ENCODE peak calls at places on chromosomes 6 and 20, in eight cellular contexts. C, V, P, I, X, G, W and R are unnamed samples.
A peak's percentile ranks its signal among the peaks of the same experiment; 100 is the strongest.

GRCh38 chr20:20624914-20625313 is 87.5 kb downstream of the RALGAPA2 start:
- DNase-seq in C (no peak), V (no peak), P (no peak), I (no peak), X (no peak), G (no peak), W (no peak), R (no peak)

GRCh38 chr6:26338810-26339209 is 26.2 kb upstream of the BTN3A2 start:
- DNase-seq in C (no peak), V (no peak), P (no peak), I (no peak), X (no peak), G (no peak), W (no peak), R (no peak)

GRCh38 chr6:106477790-106478189 is 117.3 kb downstream of the CRYBG1 start:
- DNase-seq in C (no peak), V (no peak), P (no peak), I (no peak), X (no peak), G (no peak), W (no peak), R (no peak)

GRCh38 chr20:10357061-10357708 is 76.8 kb downstream of the MKKS start:
- DNase-seq in C (peak; percentile 35), V (no peak), P (no peak), I (no peak), X (no peak), G (no peak), W (no peak), R (no peak)

GRCh38 chr6:151063339-151063738 is 176.4 kb upstream of the AKAP12 start:
- DNase-seq in C (peak; percentile 80), V (no peak), P (no peak), I (no peak), X (peak; percentile 54), G (no peak), W (peak; percentile 27), R (no peak)

GRCh38 chr6:20559924-20560551 is 25.8 kb downstream of the CDKAL1 start:
- DNase-seq in C (no peak), V (no peak), P (no peak), I (no peak), X (no peak), G (no peak), W (no peak), R (no peak)

GRCh38 chr6:110328231-110328630 is 29.9 kb downstream of the METTL24 start:
- DNase-seq in C (peak; percentile 33), V (no peak), P (no peak), I (no peak), X (no peak), G (no peak), W (no peak), R (no peak)

GRCh38 chr20:54433653-54434052 is 41.7 kb upstream of the DOK5 start:
- DNase-seq in C (no peak), V (no peak), P (no peak), I (no peak), X (no peak), G (no peak), W (no peak), R (no peak)

GRCh38 chr20:48958743-48959142 is 37.2 kb downstream of the ARFGEF2 start:
- DNase-seq in C (no peak), V (no peak), P (no peak), I (no peak), X (no peak), G (no peak), W (no peak), R (no peak)

GRCh38 chr6:163198396-163198795 is 216.1 kb upstream of the QKI start:
- DNase-seq in C (no peak), V (no peak), P (no peak), I (no peak), X (no peak), G (no peak), W (no peak), R (no peak)

GRCh38 chr6:121520337-121521163 is 85.1 kb downstream of the GJA1 start:
- DNase-seq in C (peak; percentile 99), V (no peak), P (no peak), I (no peak), X (no peak), G (no peak), W (no peak), R (no peak)

GRCh38 chr6:25788305-25788922 is 33.9 kb downstream of the SLC17A4 start:
- DNase-seq in C (peak; percentile 33), V (no peak), P (no peak), I (peak; percentile 28), X (no peak), G (peak; percentile 60), W (peak; percentile 46), R (peak; percentile 66)